ENCODE peak calls at places on chromosomes 12 and 14, in five cellular contexts. Y, D, O, W and K are unnamed samples. For H3K4me1, the result is how much of the 10 kb centered on the place peaks cover.

GRCh38 chr14:39841088-39841487 is 408.9 kb upstream of the FBXO33 start:
- DNase-seq in W (no peak), D (no peak), O (no peak), Y (no peak), K (no peak)

GRCh38 chr12:24991209-24992049 is 42.5 kb upstream of the BCAT1 start:
- DNase-seq in Y (no peak), W (peak), D (peak), O (no peak), K (peak)

GRCh38 chr12:15545329-15545728 is 223.0 kb downstream of the PTPRO start:
- DNase-seq in O (no peak), W (no peak), Y (no peak), D (no peak), K (no peak)

GRCh38 chr14:23323838-23324454 is 2.7 kb downstream of the PABPN1 start:
- DNase-seq in W (no peak), Y (no peak), D (no peak), O (no peak), K (no peak)

GRCh38 chr14:30842431-30842830 is 31.9 kb upstream of the COCH start:
- DNase-seq in W (no peak), D (no peak), O (no peak), Y (no peak), K (no peak)

GRCh38 chr12:24838531-24838950 is 110.4 kb downstream of the BCAT1 start:
- DNase-seq in O (no peak), Y (no peak), W (no peak), D (peak), K (peak)

GRCh38 chr14:85090681-85091080 is 439.3 kb upstream of the FLRT2 start:
- DNase-seq in O (no peak), D (peak), W (no peak), Y (no peak), K (no peak)

GRCh38 chr12:24561882-24562760 is 386.8 kb downstream of the BCAT1 start:
- DNase-seq in W (no peak), D (peak), O (peak), Y (peak), K (no peak)

GRCh38 chr14:92582706-92583452 is 69.3 kb downstream of the RIN3 start:
- DNase-seq in D (no peak), O (no peak), W (no peak), Y (no peak), K (no peak)

GRCh38 chr14:81315344-81315743 is 84.8 kb downstream of the STON2 start:
- DNase-seq in W (peak), Y (no peak), O (no peak), D (no peak), K (no peak)

GRCh38 chr12:111469406-111469805 is 63.7 kb downstream of the SH2B3 start:
- DNase-seq in W (no peak), D (peak), O (no peak), Y (no peak), K (no peak)

GRCh38 chr14:106044515-106044914 is 518.1 kb downstream of the TMEM121 start:
- DNase-seq in W (no peak), D (no peak), Y (no peak), O (no peak), K (no peak)

GRCh38 chr12:3897400-3897910 is 24.3 kb upstream of the PARP11 start:
- DNase-seq in O (no peak), W (no peak), D (no peak), Y (no peak), K (peak)

GRCh38 chr12:79688376-79689040 is 2.3 kb downstream of the PAWR start:
- DNase-seq in D (peak), Y (no peak), W (no peak), O (no peak), K (no peak)

GRCh38 chr14:50667491-50668007 is 557 bp downstream of the SAV1 start:
- DNase-seq in D (no peak), Y (peak), O (peak), W (no peak), K (peak)

GRCh38 chr14:93163570-93163969 is 21.1 kb downstream of the MOAP1 start:
- DNase-seq in W (no peak), O (no peak), D (no peak), Y (no peak), K (no peak)

GRCh38 chr14:103110681-103111296 is 12.5 kb upstream of the TNFAIP2 start:
- DNase-seq in Y (no peak), O (peak), W (no peak), D (no peak), K (no peak)

GRCh38 chr14:88168025-88168424 is 155.0 kb downstream of the KCNK10 start:
- DNase-seq in D (no peak), W (no peak), Y (no peak), O (no peak), K (no peak)

DNA sequence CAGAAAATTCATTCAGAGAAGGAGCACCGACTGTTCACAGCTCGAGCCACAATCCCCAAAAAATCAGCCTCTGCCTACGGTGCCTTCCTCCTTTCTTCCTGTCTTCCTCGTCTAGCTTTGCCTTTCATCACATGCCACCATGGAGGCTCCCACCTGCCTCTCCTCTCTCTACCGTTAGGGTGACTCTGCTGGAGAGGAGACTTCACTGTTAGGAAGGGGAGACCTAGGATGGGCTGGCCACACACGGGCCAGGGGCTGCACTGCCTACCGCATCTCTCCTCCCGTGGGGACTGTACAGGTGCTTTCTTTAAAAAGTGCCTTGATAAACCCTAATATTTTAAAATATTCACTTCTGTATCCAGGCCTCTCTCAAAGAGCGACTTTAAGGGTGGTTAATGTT is 1104.7 kb downstream of the BCL11B start:
- DNase-seq in Y (no peak), D (no peak), W (no peak), O (no peak), K (no peak)
- H3K4me1 ChIP-seq in Y (under half), D (under half), W (under half), O (under half), K (under half)

DNA sequence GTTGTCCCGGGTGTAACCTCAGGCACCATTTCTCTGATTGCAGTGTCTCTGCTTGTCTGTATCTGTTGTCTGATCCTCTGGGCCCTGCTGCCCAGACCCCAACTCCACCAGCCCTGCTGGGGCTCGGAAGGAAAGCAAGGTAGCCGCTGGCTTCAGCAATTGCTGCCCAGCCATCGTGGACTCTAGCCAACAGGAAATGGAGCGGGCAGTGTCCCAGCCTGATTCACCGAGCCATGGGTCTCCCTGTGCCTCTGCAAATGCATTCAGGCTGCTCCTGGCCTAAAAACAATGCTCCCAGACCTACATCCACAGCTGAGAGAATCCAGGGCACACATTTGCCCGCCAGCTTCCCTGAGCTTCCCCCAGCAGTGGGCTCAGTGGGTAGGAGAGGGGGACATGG is 9.2 kb downstream of the TUNAR start:
- DNase-seq in W (no peak), Y (no peak), D (peak), O (peak), K (no peak)
- H3K4me1 ChIP-seq in W (under half), Y (under half), D (under half), O (under half), K (under half)

GRCh38 chr12:94649349-94650142 is 811 bp downstream of the TMCC3 start:
- DNase-seq in D (peak), O (peak), Y (peak), W (no peak), K (peak)

GRCh38 chr12:94644622-94645021 is 5.7 kb downstream of the TMCC3 start:
- DNase-seq in W (no peak), Y (no peak), D (peak), O (no peak), K (no peak)

GRCh38 chr12:94650143-94651056 is at the start of gene TMCC3:
- DNase-seq in W (no peak), O (peak), Y (no peak), D (peak), K (peak)

GRCh38 chr12:94644141-94644575 is 6.2 kb downstream of the TMCC3 start:
- DNase-seq in Y (no peak), O (no peak), W (no peak), D (peak), K (no peak)

DNA sequence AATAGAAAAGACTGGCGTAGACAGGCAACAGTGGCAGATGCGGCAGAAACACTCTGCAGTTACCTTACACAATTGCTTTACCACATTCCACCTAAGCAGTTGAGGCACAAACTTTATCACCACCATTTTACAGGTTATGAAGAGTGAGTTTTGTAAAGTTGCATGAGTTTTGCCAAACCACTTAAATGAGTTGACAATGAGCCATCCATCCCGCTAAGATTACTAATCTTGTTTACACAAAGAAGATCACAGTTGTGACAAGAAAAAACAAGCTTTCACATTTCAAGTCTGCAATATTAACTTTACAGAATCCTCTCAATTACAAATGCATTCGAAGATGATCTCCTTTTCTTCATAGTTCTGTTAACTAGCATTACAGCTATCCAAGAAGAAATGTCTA is 1.8 kb downstream of the TMCC3 start:
- DNase-seq in W (no peak), Y (no peak), D (peak), O (no peak), K (no peak)
- H3K4me1 ChIP-seq in W (under half), Y (under half), D (under half), O (under half), K (under half)

DNA sequence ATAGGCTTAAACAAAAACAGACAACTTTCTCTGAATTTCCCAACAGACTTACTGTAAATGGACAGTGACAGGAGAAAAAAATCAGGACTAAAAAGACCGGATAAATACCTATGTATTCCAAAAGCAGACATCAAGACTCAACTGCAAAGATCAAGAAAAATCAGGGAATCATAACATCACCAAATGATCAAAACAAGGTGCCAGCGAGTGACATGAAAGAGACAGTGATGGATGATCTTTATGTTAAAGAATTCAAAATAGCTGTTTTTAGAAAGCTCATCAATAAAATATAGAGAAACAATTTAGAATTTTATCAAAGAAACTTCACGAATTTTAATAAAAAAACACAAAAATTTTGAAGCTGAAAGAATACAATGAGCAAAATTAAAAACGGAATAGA is 952.5 kb upstream of the ATXN7L3B start:
- DNase-seq in Y (no peak), W (no peak), O (no peak), D (no peak), K (no peak)
- H3K4me1 ChIP-seq in Y (under half), W (under half), O (under half), D (under half), K (under half)

DNA sequence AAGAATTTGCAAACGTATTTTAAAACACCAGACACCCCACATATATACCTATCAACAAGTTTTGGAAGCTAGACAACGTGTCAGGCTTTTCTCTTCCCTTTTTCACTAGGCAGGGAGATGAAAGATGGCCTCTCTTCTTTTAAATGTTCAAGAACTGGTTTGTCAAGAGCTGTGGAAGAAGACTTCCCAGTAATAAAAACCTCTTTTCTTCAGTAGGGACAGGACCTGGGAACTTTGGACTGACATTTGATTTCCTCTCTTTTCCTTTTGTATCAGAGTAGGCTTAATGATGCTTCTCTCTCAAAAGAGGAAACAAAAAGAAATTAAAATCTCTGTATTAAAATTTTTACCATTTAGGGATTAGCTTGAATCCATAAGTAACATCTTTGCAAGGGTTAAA is 49.6 kb downstream of the SPATS2 start:
- DNase-seq in W (no peak), D (no peak), O (no peak), Y (no peak), K (peak)
- H3K4me1 ChIP-seq in W (under half), D (under half), O (under half), Y (under half), K (under half)

GRCh38 chr12:12531194-12531593 is 31.5 kb downstream of the DUSP16 start:
- DNase-seq in Y (no peak), D (no peak), O (no peak), W (no peak), K (no peak)
- H3K4me1 ChIP-seq in Y (under half), D (under half), O (half or more), W (under half), K (under half)